ENCODE peak calls at places on chromosomes 4 and X, in ten cellular contexts. N is cardiac fibroblast, T is epithelial cell of proximal tubule, Q is HFFc6, F is MCF 10A, O is BE2C, R is A549, P is activated B cell treated with CpG ODN at 0.5 μM for 24 hours, L is suprapubic skin, W is endothelial cell. M is an unnamed sample.

GRCh38 chr4:153293675-153294057 is 50.8 kb upstream of the MND1 start:
- DNase-seq in O (no peak), F (no peak), L (no peak), R (no peak), N (no peak), T (no peak), Q (no peak), W (no peak), P (no peak), M (no peak)

GRCh38 chrX:114626323-114626722 is 42.4 kb downstream of the HTR2C start:
- DNase-seq in O (peak), T (no peak), F (peak), L (no peak), P (no peak), Q (peak), N (peak), W (no peak), R (peak), M (no peak)

GRCh38 chr4:74109116-74109791 is 10.3 kb upstream of the CXCL2 start:
- DNase-seq in P (no peak), W (peak), R (peak), N (peak), O (no peak), T (peak), Q (peak), L (no peak), F (peak), M (no peak)

GRCh38 chr4:186472948-186473347 is 82.4 kb downstream of the MTNR1A start:
- DNase-seq in L (no peak), W (no peak), F (peak), N (peak), Q (peak), T (no peak), R (peak), O (no peak), P (no peak), M (no peak)

GRCh38 chr4:25813705-25814104 is 49.1 kb downstream of the SEL1L3 start:
- DNase-seq in T (peak), R (peak), N (peak), Q (peak), L (no peak), O (no peak), P (no peak), F (peak), W (no peak), M (no peak)

GRCh38 chrX:44343412-44343942 is at the start of gene EFHC2:
- DNase-seq in W (peak), Q (no peak), P (peak), R (peak), L (peak), F (no peak), N (no peak), O (peak), T (no peak), M (peak)

GRCh38 chr4:8920969-8921368 is 49.3 kb upstream of the HMX1 start:
- DNase-seq in Q (no peak), R (no peak), W (no peak), T (no peak), L (peak), N (no peak), O (no peak), F (no peak), P (no peak), M (peak)

GRCh38 chr4:81235982-81236749 is 21.1 kb upstream of the PRKG2 start:
- DNase-seq in R (no peak), O (no peak), F (no peak), L (no peak), Q (no peak), T (no peak), N (no peak), W (no peak), P (no peak), M (no peak)

GRCh38 chr4:6953751-6954380 is 44.2 kb downstream of the TBC1D14 start:
- DNase-seq in T (no peak), O (peak), Q (no peak), L (peak), P (no peak), R (no peak), F (peak), W (peak), N (peak), M (no peak)

GRCh38 chrX:134737061-134737460 is 78.8 kb upstream of the PLAC1 start:
- DNase-seq in L (no peak), T (no peak), O (no peak), P (no peak), N (no peak), W (no peak), F (no peak), Q (no peak), R (no peak), M (no peak)

GRCh38 chrX:1807301-1807731 is 192.5 kb downstream of the ASMT start:
- DNase-seq in F (peak), O (no peak), Q (peak), P (no peak), W (no peak), N (peak), L (no peak), T (no peak), R (no peak), M (no peak)

GRCh38 chr4:112128452-112128851 is 16.8 kb upstream of the FAM241A start:
- DNase-seq in W (no peak), N (no peak), P (no peak), T (no peak), R (no peak), Q (no peak), O (no peak), L (no peak), F (no peak), M (no peak)

GRCh38 chr4:6178757-6179156 is 21.6 kb downstream of the JAKMIP1 start:
- DNase-seq in W (no peak), Q (no peak), T (no peak), P (no peak), R (no peak), N (no peak), O (no peak), L (no peak), F (peak), M (no peak)

GRCh38 chr4:107893171-107894137 is 37.9 kb upstream of the CYP2U1 start:
- DNase-seq in F (peak), R (no peak), T (no peak), L (no peak), P (no peak), N (peak), Q (no peak), W (no peak), O (no peak), M (no peak)

GRCh38 chr4:48905363-48906015 is 1.1 kb downstream of the OCIAD2 start:
- DNase-seq in N (peak), W (no peak), O (no peak), L (no peak), Q (no peak), P (no peak), F (peak), T (peak), R (peak), M (no peak)
- TF ChIP-seq CTCF in N (peak), W (no peak), O (peak), L (no peak), Q (peak), P (no peak), F (no peak), T (peak), R (no peak), M (peak)

DNA sequence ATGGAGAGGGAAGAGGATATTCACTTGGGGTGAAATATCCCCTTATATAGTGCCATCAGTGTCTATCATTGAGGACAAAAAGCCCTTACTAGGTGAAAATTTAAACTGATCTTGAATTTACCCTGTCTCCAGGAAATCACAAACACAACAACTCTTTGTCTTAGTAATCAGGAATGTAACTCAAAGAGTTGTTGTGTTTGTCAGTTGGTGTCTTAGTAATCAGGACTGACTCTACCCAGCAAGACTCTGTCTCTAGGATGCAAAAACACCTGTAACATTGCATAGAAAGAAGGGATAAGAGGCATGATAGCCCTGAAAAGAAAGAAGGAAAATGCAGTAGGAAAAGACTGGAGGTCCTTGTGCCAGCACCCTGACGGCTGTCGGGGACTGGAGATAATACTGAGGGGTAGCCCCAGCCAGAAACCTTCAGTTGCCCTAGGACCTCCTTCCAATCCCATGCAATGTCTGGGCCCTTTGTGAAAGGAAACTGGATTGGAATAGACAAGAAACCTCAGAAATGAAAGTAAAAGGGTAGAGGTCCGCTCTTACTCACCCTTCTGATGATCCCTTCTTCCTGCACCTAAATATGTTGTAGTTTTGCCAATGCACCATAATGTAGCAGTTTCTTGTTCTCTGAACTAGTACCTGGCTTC is 45.3 kb downstream of the HMGB2 start:
- DNase-seq in R (no peak), P (no peak), W (no peak), L (no peak), Q (no peak), F (no peak), T (no peak), N (peak), O (no peak), M (no peak)
- TF ChIP-seq CTCF in R (no peak), P (no peak), W (no peak), L (no peak), Q (no peak), F (no peak), T (no peak), N (no peak), O (no peak), M (no peak)

GRCh38 chrX:108297290-108297689 is 140.9 kb downstream of the COL4A6 start:
- DNase-seq in W (no peak), T (no peak), O (no peak), L (no peak), N (no peak), P (no peak), Q (no peak), F (no peak), R (no peak), M (no peak)

DNA sequence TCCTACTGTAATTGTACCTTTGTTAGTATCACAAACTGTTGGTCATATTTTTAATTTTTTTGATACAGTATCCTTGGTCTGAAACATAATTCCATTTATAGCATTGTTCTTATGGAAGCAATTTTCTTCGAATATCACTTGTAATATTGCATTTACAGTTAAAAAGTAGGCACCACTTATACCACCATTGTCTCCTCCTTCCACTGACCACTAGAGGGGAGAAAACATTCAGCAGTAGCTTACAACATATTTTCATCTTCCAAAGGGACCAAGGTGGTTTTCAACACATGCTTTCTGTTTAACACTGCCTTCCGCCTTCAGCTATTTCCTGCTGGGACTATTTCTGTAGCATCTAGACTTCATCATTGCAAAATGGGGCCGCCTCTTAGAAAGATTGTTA is 146.2 kb downstream of the COL4A6 start:
- DNase-seq in R (no peak), W (no peak), T (no peak), P (no peak), F (no peak), L (no peak), O (no peak), Q (no peak), N (no peak), M (no peak)
- TF ChIP-seq CTCF in R (no peak), W (no peak), T (no peak), P (no peak), F (no peak), L (no peak), O (no peak), Q (peak), N (no peak), M (no peak)

DNA sequence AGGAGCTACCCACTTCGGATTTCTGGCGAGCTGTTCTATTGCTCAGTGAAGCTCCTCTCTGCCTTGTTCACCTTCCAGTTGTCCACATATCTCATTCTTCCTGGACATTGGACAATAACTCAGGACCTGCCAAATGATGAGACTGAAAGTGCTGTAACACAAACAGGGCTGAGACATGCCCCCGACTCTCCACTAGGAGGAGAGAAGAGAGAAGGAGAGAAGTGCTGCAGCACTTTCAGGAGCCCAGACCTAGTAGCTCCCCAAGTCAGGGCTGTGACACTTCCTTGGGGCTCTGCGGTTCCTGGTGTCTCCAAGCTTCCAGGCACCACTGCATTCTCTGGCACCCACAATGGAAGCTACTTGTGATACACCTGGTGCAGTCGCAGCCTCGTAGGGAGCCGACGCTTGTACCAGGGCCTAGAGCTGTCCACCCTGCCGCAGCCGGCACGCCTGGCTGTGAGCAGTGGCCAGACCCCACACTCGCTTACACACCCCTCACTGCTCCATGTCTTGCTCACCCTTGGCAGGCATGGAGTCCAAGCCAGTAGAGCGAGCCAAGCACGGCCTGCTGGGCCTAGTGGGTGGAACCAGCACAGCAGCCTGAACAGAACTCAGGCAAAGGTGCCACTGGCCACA is 234.9 kb downstream of the TECRL start:
- DNase-seq in T (no peak), W (no peak), Q (no peak), L (no peak), P (no peak), O (no peak), F (no peak), R (no peak), N (no peak), M (no peak)
- TF ChIP-seq CTCF in T (no peak), W (no peak), Q (no peak), L (no peak), P (no peak), O (no peak), F (no peak), R (no peak), N (no peak), M (no peak)

GRCh38 chr4:23225564-23225963 is 532.8 kb downstream of the GBA3 start:
- DNase-seq in L (no peak), W (no peak), F (no peak), Q (no peak), T (no peak), R (no peak), P (no peak), O (no peak), N (no peak), M (no peak)

GRCh38 chr4:23225024-23225423 is 532.3 kb downstream of the GBA3 start:
- DNase-seq in P (no peak), Q (no peak), L (no peak), O (no peak), W (no peak), N (no peak), F (no peak), T (no peak), R (no peak), M (no peak)

GRCh38 chr4:23219779-23220408 is 527.2 kb downstream of the GBA3 start:
- DNase-seq in N (no peak), W (no peak), T (no peak), O (no peak), P (no peak), Q (no peak), F (no peak), R (no peak), L (no peak), M (no peak)
- TF ChIP-seq CTCF in N (no peak), W (no peak), T (peak), O (no peak), P (no peak), Q (no peak), F (no peak), R (no peak), L (no peak), M (no peak)

DNA sequence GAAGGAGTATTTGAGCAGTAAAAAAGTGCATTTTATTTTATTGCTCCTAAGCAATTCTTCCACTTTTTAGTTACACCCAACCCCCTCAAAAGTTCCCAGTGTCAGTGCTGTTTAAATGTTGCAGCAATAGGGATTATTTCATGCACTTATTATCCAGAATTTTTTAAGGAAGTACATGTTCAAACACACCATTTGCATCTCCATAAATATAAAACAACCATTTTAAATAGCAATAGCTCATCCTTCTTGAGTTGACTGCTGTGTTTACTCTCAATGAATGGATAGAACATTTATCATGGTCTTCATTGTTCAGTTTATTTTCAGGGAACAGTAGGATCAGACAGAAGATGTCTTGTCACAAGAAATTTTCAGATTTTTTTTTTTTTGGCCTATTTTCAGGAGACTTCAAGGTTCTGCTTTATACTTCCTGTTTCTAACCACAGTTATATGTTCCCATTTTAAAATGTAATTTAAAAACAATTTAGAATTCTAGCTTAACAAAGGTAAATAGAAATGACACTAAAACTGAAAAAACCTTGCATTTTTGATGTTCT is 171.9 kb downstream of the TMA16 start:
- DNase-seq in O (no peak), F (no peak), T (no peak), Q (no peak), N (no peak), W (no peak), L (no peak), P (no peak), R (no peak), M (no peak)
- TF ChIP-seq CTCF in O (no peak), F (no peak), T (no peak), Q (no peak), N (no peak), W (no peak), L (no peak), P (no peak), R (no peak), M (no peak)

GRCh38 chr4:175536852-175537453 is 275.1 kb downstream of the GPM6A start:
- DNase-seq in P (no peak), T (peak), Q (peak), N (peak), F (peak), L (no peak), W (peak), R (peak), O (no peak), M (no peak)
- TF ChIP-seq CTCF in P (no peak), T (peak), Q (peak), N (peak), F (peak), L (no peak), W (peak), R (peak), O (peak), M (peak)

DNA sequence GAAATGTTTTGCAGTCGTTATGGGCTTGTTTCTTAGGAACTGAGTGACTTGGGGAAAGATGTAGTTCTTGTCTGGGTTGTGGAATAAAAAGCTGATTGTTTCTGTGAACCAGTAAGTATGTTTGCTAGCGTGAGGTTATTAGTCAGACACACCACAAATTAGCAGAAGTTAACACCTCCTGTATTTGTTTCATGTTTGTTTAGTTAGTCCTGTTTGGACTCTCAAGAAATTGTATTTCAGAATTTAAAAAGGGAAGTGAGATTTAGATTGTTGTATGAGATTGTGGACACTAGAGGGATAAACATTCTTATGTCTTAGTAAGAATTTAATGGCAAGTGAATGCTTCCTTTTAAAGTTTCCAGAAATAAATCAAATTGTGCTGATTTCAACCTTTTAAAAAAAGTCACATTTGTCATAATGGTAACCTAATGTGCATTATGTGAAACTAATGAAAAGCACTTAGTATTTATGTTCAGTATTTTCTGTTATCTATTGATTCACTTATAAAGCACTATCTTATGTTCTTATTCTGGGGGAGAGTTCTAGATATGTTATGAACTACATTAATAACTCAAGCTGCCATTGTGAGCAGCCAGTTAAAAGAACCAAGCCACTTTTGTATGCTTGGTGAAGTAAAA is 25.6 kb downstream of the ATP10D start:
- DNase-seq in L (no peak), R (no peak), O (no peak), N (peak), T (peak), W (no peak), F (no peak), P (no peak), Q (peak), M (no peak)
- TF ChIP-seq CTCF in L (no peak), R (no peak), O (no peak), N (peak), T (no peak), W (peak), F (peak), P (no peak), Q (peak), M (no peak)